ENCODE peak calls at places on chromosome 9, in seven cellular contexts. Z, V, N, R, G, L and C are unnamed samples.

GRCh38 chr9:79193506-79194223 is 378.1 kb upstream of the TLE4 start:
- DNase-seq in R (no peak), Z (no peak), L (no peak), N (no peak), G (no peak), V (no peak), C (no peak)

GRCh38 chr9:14198544-14199510 is 115.1 kb downstream of the NFIB start:
- DNase-seq in N (no peak), V (peak), L (peak), G (no peak), Z (no peak), R (no peak), C (no peak)

GRCh38 chr9:16213781-16214515 is 656.5 kb downstream of the BNC2 start:
- DNase-seq in R (peak), N (no peak), L (peak), V (no peak), Z (no peak), G (no peak), C (peak)

GRCh38 chr9:86795861-86796497 is 151.3 kb downstream of the GAS1 start:
- DNase-seq in G (no peak), Z (no peak), R (peak), N (no peak), L (peak), V (no peak), C (no peak)

GRCh38 chr9:134642385-134643181 is 980 bp downstream of the COL5A1 start:
- DNase-seq in G (peak), Z (no peak), V (no peak), L (peak), R (peak), N (no peak), C (no peak)

GRCh38 chr9:74742792-74743389 is 144.8 kb downstream of the TRPM6 start:
- DNase-seq in L (no peak), G (peak), Z (peak), N (no peak), R (peak), V (no peak), C (no peak)

GRCh38 chr9:5112109-5112592 is 73.3 kb downstream of the INSL6 start:
- DNase-seq in R (no peak), L (no peak), G (no peak), Z (no peak), N (no peak), V (no peak), C (no peak)

GRCh38 chr9:16337322-16338029 is 533.0 kb downstream of the BNC2 start:
- DNase-seq in Z (no peak), G (peak), R (peak), L (no peak), V (no peak), N (no peak), C (no peak)

GRCh38 chr9:121876658-121877271 is 216.3 kb downstream of the TTLL11 start:
- DNase-seq in N (no peak), L (no peak), G (no peak), V (no peak), R (peak), Z (no peak), C (no peak)

GRCh38 chr9:137426018-137426681 is 3.0 kb downstream of the NOXA1 start:
- DNase-seq in R (no peak), L (peak), Z (no peak), V (peak), G (no peak), N (no peak), C (no peak)